ENCODE peak calls at places on chromosomes 12 and 14, in seven cellular contexts. K is central memory CD8-positive, alpha-beta T cell; D is cerebellar nuclear complex; U is psoas muscle; G is neural crest cell; O is cardiac muscle cell; B is CD4-positive, alpha-beta T cell. I is an unnamed sample.

GRCh38 chr12:67531519-67531918 is 117.0 kb upstream of the DYRK2 start:
- DNase-seq in K (no peak), O (no peak), G (no peak), D (no peak), U (no peak), B (no peak), I (no peak)

GRCh38 chr12:45989857-45990467 is 412 bp downstream of the SCAF11 start:
- DNase-seq in D (no peak), G (no peak), B (peak), U (peak), O (no peak), K (peak), I (peak)

GRCh38 chr12:72368719-72369505 is 96.7 kb downstream of the TRHDE start:
- DNase-seq in D (no peak), K (no peak), U (no peak), G (no peak), O (no peak), B (no peak), I (no peak)

GRCh38 chr14:104262515-104263514 is 124.4 kb downstream of the KIF26A start:
- DNase-seq in K (peak), B (no peak), O (no peak), D (no peak), U (no peak), G (no peak), I (peak)

GRCh38 chr12:67764055-67764454 is 115.5 kb downstream of the DYRK2 start:
- DNase-seq in K (no peak), G (no peak), O (no peak), D (no peak), U (no peak), B (no peak), I (no peak)

GRCh38 chr12:6778212-6778570 is 5.9 kb downstream of the LAG3 start:
- DNase-seq in D (no peak), K (no peak), U (peak), O (no peak), G (no peak), B (no peak), I (peak)

GRCh38 chr12:31813305-31813704 is 84.5 kb upstream of the AMN1 start:
- DNase-seq in D (no peak), O (no peak), B (no peak), U (no peak), G (no peak), K (no peak), I (no peak)

GRCh38 chr12:47312794-47313426 is 233.2 kb upstream of the AMIGO2 start:
- DNase-seq in U (no peak), B (no peak), D (no peak), O (no peak), G (no peak), K (no peak), I (no peak)

GRCh38 chr14:60658909-60659585 is 9.8 kb upstream of the SIX1 start:
- DNase-seq in U (no peak), G (no peak), O (no peak), B (no peak), K (no peak), D (no peak), I (no peak)

GRCh38 chr14:24436355-24437019 is 6.1 kb downstream of the SDR39U1 start:
- DNase-seq in K (peak), D (no peak), G (peak), O (peak), B (peak), U (no peak), I (no peak)

GRCh38 chr14:32078794-32079663 is 1.9 kb downstream of the ARHGAP5 start:
- DNase-seq in U (no peak), B (no peak), O (peak), D (no peak), G (no peak), K (no peak), I (no peak)

GRCh38 chr12:44000309-44000952 is 164.6 kb downstream of the TMEM117 start:
- DNase-seq in D (no peak), G (peak), K (no peak), B (no peak), U (no peak), O (peak), I (no peak)

GRCh38 chr14:104138098-104138890 is at the start of gene KIF26A:
- DNase-seq in B (no peak), G (peak), D (no peak), U (peak), O (peak), K (no peak), I (peak)

GRCh38 chr12:96831346-96831745 is 75.7 kb upstream of the NEDD1 start:
- DNase-seq in K (no peak), G (no peak), B (no peak), U (no peak), D (no peak), O (no peak), I (no peak)

GRCh38 chr12:92654929-92655328 is 47.9 kb upstream of the PLEKHG7 start:
- DNase-seq in D (no peak), B (no peak), K (no peak), U (no peak), O (no peak), G (no peak), I (no peak)

GRCh38 chr14:105167303-105168092 is 1.1 kb downstream of the JAG2 start:
- DNase-seq in O (peak), G (no peak), K (no peak), U (peak), B (no peak), D (no peak), I (no peak)

GRCh38 chr14:94143239-94143638 is 13.8 kb upstream of the IFI27L2 start:
- DNase-seq in K (no peak), G (no peak), D (no peak), O (peak), B (no peak), U (no peak), I (no peak)

GRCh38 chr14:72664651-72665050 is 229.2 kb downstream of the DPF3 start:
- DNase-seq in U (no peak), G (no peak), B (no peak), D (no peak), O (no peak), K (no peak), I (no peak)

GRCh38 chr12:104219908-104220404 is 4.4 kb downstream of the TXNRD1 start:
- DNase-seq in K (no peak), U (no peak), D (no peak), G (no peak), B (peak), O (no peak), I (no peak)

GRCh38 chr12:8871067-8871466 is 43.2 kb upstream of the PHC1 start:
- DNase-seq in U (no peak), D (no peak), O (no peak), G (no peak), K (no peak), B (no peak), I (no peak)

GRCh38 chr12:71164877-71165197 is 7.0 kb upstream of the TSPAN8 start:
- DNase-seq in U (no peak), G (no peak), K (no peak), D (no peak), O (no peak), B (no peak), I (no peak)

GRCh38 chr12:108594-108993 is 42.0 kb downstream of the IQSEC3 start:
- DNase-seq in G (no peak), U (peak), O (peak), B (no peak), D (no peak), K (no peak), I (peak)

GRCh38 chr14:70585221-70585620 is 15.2 kb downstream of the MED6 start:
- DNase-seq in U (no peak), B (no peak), O (no peak), D (no peak), G (no peak), K (no peak), I (no peak)